ENCODE peak calls at places on chromosome 1, in five cellular contexts. I is CD8-positive, alpha-beta memory T cell; C is effector memory CD4-positive, alpha-beta T cell; K is lower lobe of right lung; Z is brain microvascular endothelial cell. S is an unnamed sample.
A peak's percentile ranks its signal among the peaks of the same experiment; 100 is the strongest.

GRCh38 chr1:174740248-174740990 is 259.3 kb upstream of the CACYBP start:
- DNase-seq in C (no peak), Z (peak; percentile 32), I (no peak), K (no peak), S (no peak)

GRCh38 chr1:167704767-167705166 is 17.0 kb upstream of the MPZL1 start:
- DNase-seq in Z (no peak), C (no peak), I (no peak), K (no peak), S (no peak)

GRCh38 chr1:111618953-111619634 is 495 bp upstream of the RAP1A start:
- DNase-seq in C (no peak), I (no peak), K (no peak), Z (no peak), S (no peak)

GRCh38 chr1:49544615-49545014 is 479.1 kb downstream of the AGBL4 start:
- DNase-seq in K (no peak), Z (no peak), C (no peak), I (no peak), S (no peak)

GRCh38 chr1:32334274-32334861 is 1.7 kb downstream of the MARCKSL1 start:
- DNase-seq in I (no peak), K (no peak), Z (no peak), C (no peak), S (peak; percentile 36)

GRCh38 chr1:27388337-27389005 is 4.0 kb upstream of the GPR3 start:
- DNase-seq in Z (no peak), K (peak; percentile 81), I (peak; percentile 62), C (peak; percentile 55), S (no peak)

GRCh38 chr1:204830671-204831585 is 39.7 kb upstream of the NFASC start:
- DNase-seq in C (no peak), Z (no peak), K (no peak), I (no peak), S (no peak)

GRCh38 chr1:83850849-83851248 is 148.1 kb downstream of the TTLL7 start:
- DNase-seq in C (no peak), I (no peak), K (no peak), Z (no peak), S (no peak)

GRCh38 chr1:214452152-214452806 is 99.1 kb downstream of the PTPN14 start:
- DNase-seq in I (no peak), C (no peak), Z (no peak), K (no peak), S (no peak)

GRCh38 chr1:200693327-200693726 is 23.6 kb upstream of the DDX59 start:
- DNase-seq in I (no peak), K (no peak), Z (no peak), C (no peak), S (no peak)

GRCh38 chr1:5242850-5243249 is 588.4 kb downstream of the AJAP1 start:
- DNase-seq in I (no peak), C (no peak), Z (no peak), K (no peak), S (no peak)

GRCh38 chr1:93828437-93828756 is 50.6 kb downstream of the DNTTIP2 start:
- DNase-seq in C (no peak), Z (no peak), I (no peak), K (no peak), S (no peak)

DNA sequence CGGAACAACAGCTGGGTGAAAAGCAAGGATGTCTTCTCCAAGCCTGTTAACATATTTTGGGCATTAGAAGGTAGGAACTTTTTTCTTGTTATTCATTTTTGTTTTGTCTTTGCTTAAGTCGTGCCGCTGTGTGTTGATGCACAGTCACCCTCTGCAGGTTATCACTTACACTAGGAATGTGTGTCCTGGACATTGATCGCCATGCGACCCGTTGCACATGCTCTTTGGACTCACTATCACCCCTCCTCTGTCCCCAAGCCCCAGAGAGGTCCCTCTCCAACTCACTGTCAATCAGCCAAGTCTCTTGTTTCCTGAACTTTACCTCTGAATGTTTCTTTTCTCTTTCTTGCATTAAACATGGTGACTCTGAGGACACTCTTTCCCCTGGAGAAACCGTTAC is 40.0 kb upstream of the CD101 start:
- DNase-seq in C (no peak), K (no peak), Z (no peak), I (no peak), S (no peak)
- H3K36me3 ChIP-seq in C (no peaks in the 10 kb centered on the region), K (peaks cover 16% of the 10 kb centered on the region), Z (no peaks in the 10 kb centered on the region), I (no peaks in the 10 kb centered on the region), S (no peaks in the 10 kb centered on the region)

GRCh38 chr1:201791051-201791774 is 37.7 kb upstream of the IPO9 start:
- DNase-seq in I (no peak), Z (no peak), C (no peak), K (no peak), S (no peak)
- H3K36me3 ChIP-seq in I (no peaks in the 10 kb centered on the region), Z (peaks cover 95% of the 10 kb centered on the region), C (no peaks in the 10 kb centered on the region), K (peaks cover 49% of the 10 kb centered on the region), S (no peaks in the 10 kb centered on the region)

GRCh38 chr1:11674488-11674887 is 6.5 kb downstream of the MAD2L2 start:
- DNase-seq in C (no peak), K (no peak), Z (no peak), I (no peak), S (no peak)
- H3K36me3 ChIP-seq in C (peaks cover 42% of the 10 kb centered on the region), K (peaks cover 61% of the 10 kb centered on the region), Z (peaks cover 3% of the 10 kb centered on the region), I (peaks cover 3% of the 10 kb centered on the region), S (peaks cover 21% of the 10 kb centered on the region)

GRCh38 chr1:10941891-10942541 is 70.4 kb upstream of the TARDBP start:
- DNase-seq in Z (peak; percentile 14), I (peak; percentile 64), K (peak; percentile 68), C (peak; percentile 25), S (peak; percentile 39)

GRCh38 chr1:10940838-10941237 is 71.6 kb upstream of the TARDBP start:
- DNase-seq in Z (no peak), K (no peak), C (no peak), I (no peak), S (no peak)

GRCh38 chr1:10943991-10944730 is 68.3 kb upstream of the TARDBP start:
- DNase-seq in I (no peak), K (peak; percentile 51), Z (peak; percentile 3), C (no peak), S (no peak)

GRCh38 chr1:10943041-10943440 is 69.4 kb upstream of the TARDBP start:
- DNase-seq in C (no peak), K (no peak), Z (no peak), I (no peak), S (no peak)

DNA sequence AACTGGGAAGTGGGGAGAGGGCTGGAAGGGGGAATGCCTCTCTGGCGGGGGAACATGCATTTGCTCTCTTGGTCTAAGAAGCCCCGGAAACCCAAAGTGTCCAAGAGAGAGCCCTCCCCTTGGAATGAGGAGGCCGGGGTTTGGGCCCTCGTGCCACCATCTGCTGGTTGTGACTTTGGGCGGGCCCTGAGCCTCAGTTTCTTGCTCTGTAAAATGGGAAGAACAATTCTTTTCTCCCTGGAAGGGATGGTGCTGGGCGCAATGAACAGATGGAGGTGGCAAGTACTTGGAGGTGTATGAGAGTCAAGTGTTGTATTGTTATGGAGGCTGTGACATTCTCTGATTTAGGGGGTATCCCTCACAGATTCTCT is 69.9 kb upstream of the TARDBP start:
- DNase-seq in I (no peak), Z (no peak), K (no peak), C (no peak), S (no peak)
- H3K36me3 ChIP-seq in I (no peaks in the 10 kb centered on the region), Z (no peaks in the 10 kb centered on the region), K (no peaks in the 10 kb centered on the region), C (no peaks in the 10 kb centered on the region), S (no peaks in the 10 kb centered on the region)

GRCh38 chr1:206604861-206605260 is 7.4 kb downstream of the EIF2D start:
- DNase-seq in I (no peak), C (no peak), Z (no peak), K (no peak), S (no peak)
- H3K36me3 ChIP-seq in I (peaks cover 42% of the 10 kb centered on the region), C (peaks cover 78% of the 10 kb centered on the region), Z (peaks cover 37% of the 10 kb centered on the region), K (peaks cover 98% of the 10 kb centered on the region), S (peaks cover 26% of the 10 kb centered on the region)

DNA sequence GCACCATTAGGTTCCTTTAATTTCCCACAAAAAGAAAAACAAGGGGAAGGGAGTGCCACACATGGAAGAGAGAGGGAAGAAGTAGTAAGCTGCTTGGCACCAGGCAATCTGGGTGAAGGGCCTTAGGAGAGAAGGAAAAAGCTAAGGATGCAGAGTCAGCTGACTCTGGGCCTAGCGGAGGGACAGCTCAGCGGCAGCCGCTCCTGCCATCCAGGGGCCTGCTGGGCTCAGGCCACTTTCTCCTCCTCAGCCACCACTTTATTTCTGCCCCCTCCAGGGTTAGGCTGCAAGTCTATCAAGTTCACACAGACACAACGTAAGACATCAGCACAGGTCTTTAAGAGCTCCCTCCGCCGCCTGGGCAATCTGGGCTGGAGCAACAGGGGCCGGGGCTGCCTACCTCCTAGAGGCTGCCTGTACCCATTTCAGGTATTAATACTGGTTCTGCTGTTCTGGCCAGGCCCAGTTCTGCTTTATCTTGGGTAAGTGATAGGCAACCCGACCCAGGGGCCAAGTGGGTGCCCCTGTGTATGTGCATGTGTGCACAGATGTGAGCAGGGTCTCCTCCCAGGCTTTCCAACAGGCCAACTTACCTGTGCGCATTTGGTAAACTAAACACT is 53.6 kb downstream of the SLC45A1 start:
- DNase-seq in I (no peak), C (no peak), Z (no peak), K (no peak), S (no peak)
- H3K36me3 ChIP-seq in I (no peaks in the 10 kb centered on the region), C (peaks cover 30% of the 10 kb centered on the region), Z (peaks cover 3% of the 10 kb centered on the region), K (peaks cover 21% of the 10 kb centered on the region), S (peaks cover 2% of the 10 kb centered on the region)

DNA sequence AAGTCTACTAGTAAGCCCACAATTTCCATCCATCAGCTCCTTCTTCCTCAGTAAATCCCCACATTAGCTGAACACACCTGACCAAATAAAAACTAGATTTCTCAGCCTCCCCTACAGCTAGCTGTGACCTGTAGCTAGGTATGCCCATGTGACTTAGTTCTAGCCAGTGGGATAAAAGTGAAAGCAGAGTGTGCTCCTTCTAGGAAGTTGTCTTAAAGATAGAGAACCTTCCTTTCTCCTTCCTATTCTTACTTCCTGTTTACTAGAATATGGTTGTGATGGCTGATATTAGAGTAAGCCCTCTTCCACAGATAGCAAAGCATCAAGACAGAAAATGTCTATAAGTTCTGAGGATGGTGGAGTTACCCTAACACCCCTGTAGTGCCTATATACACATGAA is 67.0 kb downstream of the PIK3R3 start:
- DNase-seq in I (peak; percentile 17), Z (no peak), C (no peak), K (no peak), S (no peak)
- H3K36me3 ChIP-seq in I (no peaks in the 10 kb centered on the region), Z (peaks cover 4% of the 10 kb centered on the region), C (no peaks in the 10 kb centered on the region), K (peaks cover 21% of the 10 kb centered on the region), S (peaks cover 8% of the 10 kb centered on the region)

GRCh38 chr1:149844096-149844495 is 55.3 kb upstream of the BOLA1 start:
- DNase-seq in K (no peak), I (peak; percentile 3), Z (peak; percentile 39), C (no peak), S (no peak)

GRCh38 chr1:149844650-149845255 is 54.6 kb upstream of the BOLA1 start:
- DNase-seq in I (no peak), C (no peak), K (no peak), Z (no peak), S (no peak)

GRCh38 chr1:149846600-149847466 is 52.5 kb upstream of the BOLA1 start:
- DNase-seq in K (no peak), I (no peak), C (no peak), Z (no peak), S (no peak)

GRCh38 chr1:149845416-149845815 is 54.0 kb upstream of the BOLA1 start:
- DNase-seq in K (no peak), I (peak; percentile 4), Z (no peak), C (no peak), S (no peak)

GRCh38 chr1:149846042-149846441 is 53.3 kb upstream of the BOLA1 start:
- DNase-seq in K (no peak), C (no peak), I (no peak), Z (no peak), S (no peak)
- H3K36me3 ChIP-seq in K (peaks cover 5% of the 10 kb centered on the region), C (peaks cover 4% of the 10 kb centered on the region), I (no peaks in the 10 kb centered on the region), Z (no peaks in the 10 kb centered on the region), S (no peaks in the 10 kb centered on the region)

GRCh38 chr1:58003059-58003458 is 543.5 kb downstream of the OMA1 start:
- DNase-seq in Z (no peak), K (no peak), I (no peak), C (no peak), S (no peak)
- H3K36me3 ChIP-seq in Z (no peaks in the 10 kb centered on the region), K (no peaks in the 10 kb centered on the region), I (no peaks in the 10 kb centered on the region), C (no peaks in the 10 kb centered on the region), S (no peaks in the 10 kb centered on the region)